ENCODE peak calls at places on chromosomes 16 and 17, in ten cellular contexts. M is heart left ventricle, U is tibial nerve, W is vagina, F is H1, Y is transverse colon, H is kidney, Z is GM12878, S is lower lobe of right lung, A is tibial artery. L is an unnamed sample. For H3K36me3, H3K9me3 and H3K4me1, the result is how much of the 10 kb centered on the place peaks cover.

GRCh38 chr17:19021622-19022083 is 17.1 kb upstream of the FAM83G start:
- DNase-seq in M (peak), U (no peak), W (no peak), F (no peak), Y (no peak), H (no peak), Z (no peak), S (peak), A (no peak), L (peak)

GRCh38 chr17:39705786-39706348 is 6.0 kb downstream of the ERBB2 start:
- DNase-seq in M (peak), U (no peak), W (no peak), F (no peak), Y (peak), H (peak), Z (no peak), S (peak), A (peak), L (no peak)

GRCh38 chr16:30697264-30698138 is 1.5 kb upstream of the SRCAP start:
- DNase-seq in M (no peak), U (no peak), W (no peak), F (peak), Y (no peak), H (no peak), Z (no peak), S (no peak), A (no peak), L (peak)

GRCh38 chr17:50027639-50028206 is 28.2 kb upstream of the ITGA3 start:
- DNase-seq in M (peak), U (no peak), W (no peak), F (no peak), Y (peak), H (peak), Z (no peak), S (peak), A (peak), L (no peak)

GRCh38 chr17:56142325-56142724 is 10.9 kb upstream of the ANKFN1 start:
- DNase-seq in M (no peak), U (no peak), W (no peak), F (no peak), Y (no peak), H (no peak), Z (no peak), S (no peak), A (no peak), L (no peak)

GRCh38 chr17:44004077-44004760 is at the start of gene NAGS:
- DNase-seq in M (no peak), U (no peak), W (no peak), F (no peak), Y (peak), H (peak), Z (no peak), S (peak), A (no peak), L (peak)

GRCh38 chr17:42183741-42184711 is 1.2 kb downstream of the HCRT start:
- DNase-seq in M (peak), U (peak), W (no peak), F (no peak), Y (peak), H (peak), Z (peak), S (peak), A (peak), L (peak)

GRCh38 chr16:1152123-1152638 is 725 bp upstream of the CACNA1H start:
- DNase-seq in M (peak), U (no peak), W (no peak), F (no peak), Y (no peak), H (no peak), Z (no peak), S (no peak), A (no peak), L (peak)

GRCh38 chr17:52495646-52496045 is 337.1 kb upstream of the CA10 start:
- DNase-seq in M (no peak), U (no peak), W (no peak), F (no peak), Y (no peak), H (no peak), Z (no peak), S (no peak), A (no peak), L (peak)

GRCh38 chr16:55710466-55710865 is 54.7 kb downstream of the SLC6A2 start:
- DNase-seq in M (no peak), U (no peak), W (no peak), F (no peak), Y (no peak), H (no peak), Z (no peak), S (no peak), A (no peak), L (no peak)

GRCh38 chr17:50527155-50527762 is 5.3 kb upstream of the EPN3 start:
- DNase-seq in M (no peak), U (no peak), W (no peak), F (no peak), Y (no peak), H (no peak), Z (no peak), S (no peak), A (no peak), L (no peak)

GRCh38 chr16:54746596-54746995 is 184.1 kb upstream of the IRX5 start:
- DNase-seq in M (no peak), U (no peak), W (no peak), F (no peak), Y (no peak), H (no peak), Z (no peak), S (no peak), A (no peak), L (no peak)

GRCh38 chr16:23863511-23864422 is 28.0 kb downstream of the PRKCB start:
- DNase-seq in M (no peak), U (no peak), W (no peak), F (no peak), Y (peak), H (no peak), Z (no peak), S (no peak), A (no peak), L (no peak)

GRCh38 chr17:80327518-80327917 is 66.9 kb downstream of the RNF213 start:
- DNase-seq in M (no peak), U (no peak), W (no peak), F (no peak), Y (no peak), H (no peak), Z (no peak), S (no peak), A (peak), L (peak)

GRCh38 chr17:21688293-21688949 is 3.9 kb upstream of the KCNJ18 start:
- DNase-seq in M (no peak), U (no peak), W (no peak), F (no peak), Y (no peak), H (peak), Z (no peak), S (no peak), A (no peak), L (no peak)

GRCh38 chr16:85689950-85690320 is 1.2 kb upstream of the GINS2 start:
- DNase-seq in M (no peak), U (no peak), W (no peak), F (no peak), Y (no peak), H (no peak), Z (no peak), S (no peak), A (no peak), L (no peak)

GRCh38 chr17:55344514-55344997 is 77.1 kb downstream of the MMD start:
- DNase-seq in M (no peak), U (no peak), W (no peak), F (no peak), Y (no peak), H (no peak), Z (no peak), S (no peak), A (no peak), L (no peak)

GRCh38 chr17:17737938-17738894 is 57.0 kb downstream of the RAI1 start:
- DNase-seq in M (no peak), U (no peak), W (no peak), F (no peak), Y (peak), H (peak), Z (no peak), S (peak), A (no peak), L (no peak)

GRCh38 chr16:993731-994130 is 12.2 kb downstream of the SOX8 start:
- DNase-seq in M (no peak), U (no peak), W (no peak), F (no peak), Y (no peak), H (no peak), Z (no peak), S (no peak), A (no peak), L (no peak)

GRCh38 chr17:52235416-52235960 is 77.0 kb upstream of the CA10 start:
- DNase-seq in M (no peak), U (no peak), W (no peak), F (no peak), Y (no peak), H (no peak), Z (no peak), S (no peak), A (no peak), L (no peak)

DNA sequence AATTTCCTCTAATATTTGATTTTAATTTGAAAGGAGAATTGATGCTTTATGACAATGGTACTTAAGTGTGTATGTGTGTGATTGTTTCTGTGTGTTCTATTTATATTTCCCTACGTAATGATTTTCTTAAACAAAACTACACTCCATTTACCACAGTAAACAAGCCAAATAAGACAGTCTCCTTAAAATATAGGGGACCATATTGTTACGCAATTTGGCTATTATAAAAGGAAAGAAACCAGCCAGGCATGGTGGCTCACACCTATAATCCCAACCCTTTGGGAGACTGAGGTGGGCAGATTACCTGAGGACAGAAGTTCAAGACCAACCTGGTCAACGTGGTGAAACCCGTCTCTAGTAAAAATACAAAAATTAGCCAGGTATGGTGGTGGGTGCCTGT is 1134.1 kb downstream of the CDH8 start:
- DNase-seq in M (no peak), U (no peak), W (no peak), F (no peak), Y (no peak), H (no peak), Z (no peak), S (no peak), A (no peak), L (no peak)
- H3K36me3 ChIP-seq in M (under half), U (under half), W (under half), F (under half), Y (under half), H (under half), Z (under half), S (under half), A (under half), L (under half)

DNA sequence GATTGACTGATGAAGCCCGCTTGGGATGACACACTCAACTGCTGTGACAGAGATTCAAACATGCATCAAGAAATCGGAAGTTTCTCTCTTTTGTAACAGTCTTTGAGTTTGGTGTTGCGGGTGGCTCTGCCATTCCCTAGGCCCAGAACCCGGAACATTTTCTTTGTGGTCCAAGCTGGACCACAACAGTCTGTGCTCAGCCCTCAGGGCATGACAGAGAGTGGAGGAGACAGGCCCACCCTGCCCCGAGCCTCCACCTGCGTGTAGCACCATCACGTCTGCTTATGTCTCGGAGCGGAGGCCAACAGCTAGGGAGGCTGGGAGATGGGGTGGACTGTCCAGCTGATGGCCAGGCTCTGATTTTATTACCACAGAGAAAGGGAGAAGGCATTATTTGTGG is 64.5 kb downstream of the SHISA6 start:
- DNase-seq in M (no peak), U (no peak), W (no peak), F (no peak), Y (no peak), H (no peak), Z (no peak), S (no peak), A (no peak), L (no peak)
- H3K9me3 ChIP-seq in M (under half), U (under half), W (under half), F (under half), Y (under half), H (under half), Z (under half), S (under half), A (under half), L (under half)

DNA sequence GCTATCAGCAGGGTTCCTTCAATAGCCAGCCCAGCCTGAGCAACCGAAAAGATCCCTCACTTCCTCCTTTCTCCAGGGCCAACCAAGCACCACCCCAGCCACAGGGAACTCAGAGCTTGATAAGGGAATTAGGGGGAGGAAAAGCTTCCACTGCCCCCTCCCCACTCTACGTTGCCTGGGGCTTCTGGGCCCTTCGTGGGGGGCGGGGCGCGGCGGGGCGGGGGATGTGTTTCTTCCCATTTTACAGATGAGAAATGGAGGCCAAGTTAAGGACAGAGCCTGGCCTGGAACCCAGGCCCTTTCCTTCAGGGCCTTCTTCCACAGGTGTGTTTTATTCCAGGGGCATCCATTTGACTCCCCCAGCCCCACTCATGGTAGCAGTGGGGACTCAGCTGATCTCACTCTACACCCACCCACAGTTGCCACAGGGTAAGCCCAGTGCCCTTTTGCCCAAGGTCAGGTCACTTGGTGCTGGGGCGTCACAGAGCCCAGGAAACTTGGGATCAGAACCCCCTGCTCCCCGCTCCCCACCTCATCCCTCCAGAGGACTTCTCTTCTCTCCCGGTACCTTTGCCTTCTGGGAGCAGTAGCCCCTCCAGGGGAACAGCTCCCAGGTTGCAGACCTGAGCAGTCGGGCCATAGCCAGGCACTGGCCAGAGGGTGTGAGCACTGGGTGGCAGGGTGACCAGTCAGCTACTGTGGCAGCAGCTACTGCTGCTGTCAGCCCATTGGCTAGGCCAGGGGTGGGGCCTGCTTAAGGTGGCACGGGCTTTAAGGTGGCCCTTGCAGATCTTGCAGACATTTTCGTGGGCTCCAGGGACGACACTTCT is at the start of gene LDHD:
- DNase-seq in M (peak), U (peak), W (no peak), F (peak), Y (peak), H (peak), Z (no peak), S (peak), A (peak), L (peak)
- H3K4me1 ChIP-seq in M (under half), U (under half), W (under half), F (under half), Y (under half), H (under half), Z (under half), S (under half), A (under half), L (under half)

DNA sequence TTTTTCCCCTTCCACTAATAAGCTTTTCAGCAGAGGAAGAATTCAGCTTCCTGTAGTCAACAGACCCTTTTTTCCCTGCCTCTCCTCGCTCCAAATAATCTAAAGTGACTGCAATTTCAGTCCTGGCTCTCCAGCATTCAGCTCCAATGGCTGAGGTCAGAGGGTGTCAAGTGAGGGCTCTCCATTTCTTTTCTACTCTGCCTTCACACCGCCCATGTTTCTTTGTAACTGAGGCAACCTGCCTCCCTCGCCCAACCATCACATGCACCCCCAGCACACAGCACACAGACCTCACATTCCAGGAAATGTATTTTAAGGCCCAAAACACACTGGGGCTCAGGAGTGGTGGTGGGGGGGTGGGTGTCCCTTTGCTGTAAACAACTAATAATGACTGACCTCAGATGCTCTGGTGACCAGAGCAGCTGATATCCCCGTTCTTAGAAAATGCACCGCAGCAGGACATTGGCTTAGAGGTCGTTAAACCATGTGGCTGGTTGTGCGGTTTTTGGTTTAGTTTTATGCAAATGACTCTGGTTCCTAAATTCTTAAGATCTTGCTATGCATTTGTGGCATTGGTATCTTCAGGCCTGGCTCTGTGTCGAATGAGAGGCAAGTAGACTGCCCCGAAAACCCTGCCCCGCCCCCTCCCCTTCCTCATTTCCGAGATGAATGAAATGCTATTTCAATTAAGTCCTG is 203.6 kb downstream of the ZFHX3 start:
- DNase-seq in M (no peak), U (no peak), W (no peak), F (no peak), Y (no peak), H (no peak), Z (peak), S (no peak), A (no peak), L (no peak)
- H3K36me3 ChIP-seq in M (under half), U (under half), W (under half), F (under half), Y (under half), H (under half), Z (under half), S (under half), A (under half), L (under half)

GRCh38 chr17:28955408-28955807 is 4.1 kb upstream of the PHF12 start:
- DNase-seq in M (no peak), U (no peak), W (no peak), F (no peak), Y (no peak), H (no peak), Z (no peak), S (no peak), A (peak), L (no peak)

GRCh38 chr17:28956112-28956511 is 4.8 kb upstream of the PHF12 start:
- DNase-seq in M (no peak), U (no peak), W (no peak), F (no peak), Y (no peak), H (no peak), Z (no peak), S (no peak), A (no peak), L (no peak)

GRCh38 chr17:28956861-28957260 is 5.5 kb upstream of the PHF12 start:
- DNase-seq in M (no peak), U (no peak), W (no peak), F (no peak), Y (no peak), H (no peak), Z (no peak), S (no peak), A (peak), L (no peak)

GRCh38 chr17:28953444-28954118 is 2.3 kb upstream of the PHF12 start:
- DNase-seq in M (peak), U (no peak), W (peak), F (peak), Y (peak), H (no peak), Z (no peak), S (no peak), A (peak), L (no peak)

DNA sequence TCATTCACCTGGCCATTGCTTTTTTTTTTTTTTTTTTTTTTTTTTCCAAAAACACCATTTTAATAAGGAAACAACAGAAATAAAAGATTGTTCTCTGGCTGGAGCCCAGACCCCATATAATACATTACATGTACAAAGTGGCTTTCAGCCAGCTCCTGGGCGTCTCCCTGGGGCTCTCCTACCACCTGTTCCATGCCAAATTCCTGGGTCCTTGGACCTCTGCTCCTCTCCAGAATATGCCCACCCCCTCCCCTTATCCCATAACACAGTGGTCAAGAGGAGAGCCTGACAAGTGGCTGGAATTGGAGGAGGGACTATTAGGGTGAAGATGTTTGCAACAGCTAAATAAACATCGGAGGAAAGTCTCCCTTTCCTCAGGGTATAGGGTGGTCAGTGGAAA is 3.6 kb upstream of the PHF12 start:
- DNase-seq in M (no peak), U (no peak), W (no peak), F (no peak), Y (no peak), H (no peak), Z (no peak), S (no peak), A (peak), L (no peak)
- H3K9me3 ChIP-seq in M (under half), U (under half), W (under half), F (under half), Y (under half), H (under half), Z (under half), S (under half), A (under half), L (under half)

GRCh38 chr16:88972349-88972748 is 4.7 kb downstream of the CBFA2T3 start:
- DNase-seq in M (no peak), U (no peak), W (no peak), F (no peak), Y (no peak), H (no peak), Z (no peak), S (no peak), A (no peak), L (no peak)

GRCh38 chr16:88970095-88970494 is 6.9 kb downstream of the CBFA2T3 start:
- DNase-seq in M (no peak), U (no peak), W (no peak), F (no peak), Y (no peak), H (no peak), Z (no peak), S (no peak), A (no peak), L (peak)

GRCh38 chr16:88969361-88969831 is 7.6 kb downstream of the CBFA2T3 start:
- DNase-seq in M (no peak), U (no peak), W (no peak), F (no peak), Y (no peak), H (no peak), Z (no peak), S (peak), A (no peak), L (peak)

GRCh38 chr16:88971371-88972097 is 5.5 kb downstream of the CBFA2T3 start:
- DNase-seq in M (peak), U (no peak), W (no peak), F (no peak), Y (peak), H (no peak), Z (peak), S (peak), A (no peak), L (peak)

DNA sequence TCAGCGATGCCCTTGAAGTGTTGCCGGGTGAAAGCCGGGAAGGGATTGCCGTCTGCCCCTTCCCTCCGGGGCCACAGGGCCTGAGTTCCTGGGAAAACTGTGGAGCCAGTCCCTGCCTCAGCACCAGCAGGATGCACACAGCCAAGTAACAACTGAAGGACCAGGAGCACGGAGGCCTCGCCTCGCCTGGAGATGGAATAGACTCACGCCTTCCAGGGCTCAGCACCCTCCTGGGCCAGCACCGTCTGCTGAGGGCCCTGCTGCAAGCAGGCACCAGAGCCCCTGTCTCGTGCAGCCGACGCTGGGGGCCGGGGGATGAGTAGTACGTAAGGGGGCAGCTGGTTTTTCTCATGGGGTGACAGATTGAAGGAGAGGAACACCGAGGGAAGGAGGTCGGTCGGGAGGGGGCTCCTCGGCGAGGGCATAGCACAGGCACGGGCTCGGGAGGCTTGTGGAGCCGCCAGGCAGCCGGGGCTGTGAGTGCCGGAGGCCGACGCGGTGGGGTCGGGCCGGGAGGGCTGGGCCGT is 6.4 kb downstream of the CBFA2T3 start:
- DNase-seq in M (no peak), U (no peak), W (no peak), F (no peak), Y (no peak), H (no peak), Z (no peak), S (no peak), A (no peak), L (peak)
- H3K4me1 ChIP-seq in M (under half), U (under half), W (under half), F (under half), Y (under half), H (under half), Z (half or more), S (under half), A (under half), L (half or more)